ENCODE peak calls at places on chromosome 7, in five cellular contexts. N, T, D, V and J are unnamed samples.

GRCh38 chr7:22657479-22657878 is 69.5 kb upstream of the IL6 start:
- DNase-seq in T (no peak), V (no peak), D (no peak), N (no peak), J (no peak)

GRCh38 chr7:17043012-17043877 is 161.5 kb upstream of the AGR3 start:
- DNase-seq in D (no peak), T (no peak), V (peak; percentile 82), N (no peak), J (peak; percentile 40)

GRCh38 chr7:87058739-87059524 is 522 bp downstream of the ELAPOR2 start:
- DNase-seq in N (peak; percentile 28), V (no peak), D (peak; percentile 8), T (no peak), J (no peak)

GRCh38 chr7:26200113-26200443 is 468 bp downstream of the HNRNPA2B1 start:
- DNase-seq in T (no peak), D (peak; percentile 65), V (peak; percentile 54), N (peak; percentile 73), J (no peak)

GRCh38 chr7:15780271-15780670 is 93.8 kb upstream of the MEOX2 start:
- DNase-seq in D (no peak), N (no peak), V (peak; percentile 80), T (no peak), J (peak; percentile 17)

GRCh38 chr7:816751-817671 is 15.3 kb upstream of the SUN1 start:
- DNase-seq in T (no peak), N (no peak), D (peak; percentile 44), V (no peak), J (peak; percentile 29)

GRCh38 chr7:22387583-22387982 is 30.6 kb upstream of the RAPGEF5 start:
- DNase-seq in N (peak; percentile 18), V (peak; percentile 83), T (peak; percentile 70), D (peak; percentile 16), J (peak; percentile 84)

GRCh38 chr7:28065308-28065707 is 115.3 kb downstream of the JAZF1 start:
- DNase-seq in N (no peak), V (peak; percentile 58), D (no peak), T (no peak), J (no peak)

GRCh38 chr7:112433289-112433688 is 17.0 kb upstream of the IFRD1 start:
- DNase-seq in V (no peak), D (no peak), N (no peak), T (no peak), J (no peak)

GRCh38 chr7:69982197-69982596 is 383.9 kb downstream of the AUTS2 start:
- DNase-seq in V (no peak), D (no peak), N (no peak), T (no peak), J (peak; percentile 56)

GRCh38 chr7:55021951-55022617 is 3.3 kb downstream of the EGFR start:
- DNase-seq in V (peak; percentile 75), D (no peak), T (no peak), N (peak; percentile 35), J (peak; percentile 68)

GRCh38 chr7:128408709-128409434 is 910 bp downstream of the IMPDH1 start:
- DNase-seq in N (no peak), D (no peak), V (no peak), T (no peak), J (no peak)

GRCh38 chr7:30764030-30764991 is 6.9 kb upstream of the MINDY4 start:
- DNase-seq in D (no peak), T (no peak), N (no peak), V (peak; percentile 34), J (peak; percentile 60)

GRCh38 chr7:151448261-151449252 is 8.6 kb upstream of the CRYGN start:
- DNase-seq in V (peak; percentile 69), N (peak; percentile 74), T (no peak), D (peak; percentile 69), J (no peak)

GRCh38 chr7:143279186-143280098 is 5.3 kb upstream of the TMEM139 start:
- DNase-seq in N (no peak), T (no peak), D (no peak), V (peak; percentile 90), J (peak; percentile 73)

GRCh38 chr7:129436335-129436923 is 2.2 kb downstream of the STRIP2 start:
- DNase-seq in T (no peak), V (no peak), N (no peak), D (no peak), J (no peak)

GRCh38 chr7:151572136-151572535 is 52.4 kb upstream of the RHEB start:
- DNase-seq in V (no peak), D (no peak), T (no peak), N (no peak), J (peak; percentile 25)

GRCh38 chr7:120043250-120043649 is 229.7 kb upstream of the KCND2 start:
- DNase-seq in D (no peak), V (no peak), N (no peak), T (no peak), J (peak; percentile 44)

GRCh38 chr7:91142743-91143142 is 121.5 kb upstream of the FZD1 start:
- DNase-seq in V (no peak), N (no peak), T (no peak), D (no peak), J (no peak)

GRCh38 chr7:12685550-12685949 is 1.9 kb upstream of the ARL4A start:
- DNase-seq in D (peak; percentile 19), N (no peak), T (no peak), V (peak; percentile 78), J (peak; percentile 23)

GRCh38 chr7:156402255-156402654 is 238.3 kb upstream of the RNF32 start:
- DNase-seq in V (no peak), T (no peak), D (no peak), N (no peak), J (no peak)

GRCh38 chr7:93307131-93307660 is 75.0 kb downstream of the VPS50 start:
- DNase-seq in D (no peak), V (peak; percentile 86), N (no peak), T (no peak), J (peak; percentile 65)

GRCh38 chr7:41881313-41882130 is 178.6 kb upstream of the INHBA start:
- DNase-seq in T (no peak), D (no peak), V (peak; percentile 57), N (no peak), J (no peak)

GRCh38 chr7:28163955-28164354 is 16.6 kb downstream of the JAZF1 start:
- DNase-seq in D (no peak), V (peak; percentile 62), N (no peak), T (no peak), J (peak; percentile 78)

GRCh38 chr7:2198206-2198605 is 34.5 kb downstream of the MAD1L1 start:
- DNase-seq in V (no peak), T (no peak), D (no peak), N (no peak), J (no peak)

GRCh38 chr7:44143606-44144250 is 2.6 kb upstream of the MYL7 start:
- DNase-seq in V (no peak), T (peak; percentile 39), D (no peak), N (no peak), J (no peak)

GRCh38 chr7:41918597-41918996 is 215.7 kb upstream of the INHBA start:
- DNase-seq in V (peak; percentile 86), N (no peak), T (no peak), D (no peak), J (peak; percentile 91)

GRCh38 chr7:116632349-116632748 is 39.6 kb upstream of the MET start:
- DNase-seq in N (no peak), T (no peak), V (no peak), D (no peak), J (peak; percentile 19)

GRCh38 chr7:129843982-129844840 is 108.5 kb downstream of the UBE2H start:
- DNase-seq in N (no peak), D (no peak), T (no peak), V (no peak), J (no peak)

GRCh38 chr7:146414872-146415271 is 298.3 kb downstream of the CNTNAP2 start:
- DNase-seq in T (no peak), V (no peak), N (no peak), D (no peak), J (no peak)

GRCh38 chr7:157425761-157426160 is 89.0 kb downstream of the DNAJB6 start:
- DNase-seq in D (no peak), V (no peak), T (no peak), N (no peak), J (no peak)

GRCh38 chr7:157423886-157424565 is 87.2 kb downstream of the DNAJB6 start:
- DNase-seq in N (no peak), T (no peak), V (no peak), D (no peak), J (no peak)

GRCh38 chr7:157423348-157423747 is 86.5 kb downstream of the DNAJB6 start:
- DNase-seq in V (peak; percentile 42), N (no peak), T (no peak), D (no peak), J (no peak)

GRCh38 chr7:157426463-157427301 is 89.9 kb downstream of the DNAJB6 start:
- DNase-seq in N (no peak), T (no peak), V (no peak), D (no peak), J (no peak)

GRCh38 chr7:157425137-157425731 is 88.4 kb downstream of the DNAJB6 start:
- DNase-seq in V (no peak), N (no peak), T (no peak), D (no peak), J (no peak)
- TF ChIP-seq CTCF in V (no peak), N (no peak), T (no peak), D (no peak), J (no peak)

GRCh38 chr7:98168904-98169621 is 42.2 kb upstream of the BHLHA15 start:
- DNase-seq in N (no peak), T (no peak), V (no peak), D (no peak), J (no peak)
- TF ChIP-seq CTCF in N (no peak), T (no peak), V (no peak), D (no peak), J (no peak)

GRCh38 chr7:114156178-114156577 is 237.4 kb upstream of the PPP1R3A start:
- DNase-seq in D (no peak), T (no peak), N (no peak), V (no peak), J (no peak)
- TF ChIP-seq CTCF in D (no peak), T (no peak), N (no peak), V (no peak), J (no peak)

DNA sequence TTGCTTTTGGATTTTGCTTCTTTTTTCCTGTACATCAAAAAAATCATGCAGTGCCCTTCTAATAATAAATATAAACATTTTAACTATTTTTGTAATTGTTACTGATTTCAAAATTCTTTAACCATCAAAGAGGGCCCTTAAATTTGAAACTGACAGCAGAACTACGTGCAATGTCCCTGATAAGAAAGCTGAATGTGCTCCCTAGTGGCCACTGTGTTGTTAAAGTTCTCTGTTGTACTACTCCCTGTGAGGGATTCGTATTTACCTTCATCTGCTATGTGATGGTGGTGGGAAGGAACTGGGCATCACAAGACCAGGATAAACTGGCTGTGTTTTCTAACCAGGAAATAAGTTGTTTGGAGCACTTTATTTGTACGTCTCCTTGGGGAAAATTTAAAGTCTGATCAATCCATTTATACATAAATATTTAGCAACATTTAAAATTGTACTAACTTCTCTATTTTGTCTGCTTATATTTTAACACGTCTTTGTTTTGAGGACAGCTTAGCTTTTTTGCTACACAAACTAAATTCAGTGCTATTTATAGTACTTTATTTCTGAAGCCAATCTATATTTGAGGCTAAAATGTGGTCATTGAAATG is 322.4 kb downstream of the HGF start:
- DNase-seq in T (no peak), N (no peak), V (peak; percentile 83), D (no peak), J (peak; percentile 56)
- TF ChIP-seq CTCF in T (peak; percentile 35), N (peak; percentile 19), V (peak; percentile 57), D (peak; percentile 31), J (peak; percentile 43)

GRCh38 chr7:131355917-131356777 is 28.5 kb downstream of the MKLN1 start:
- DNase-seq in D (no peak), T (no peak), N (no peak), V (peak; percentile 42), J (no peak)
- TF ChIP-seq CTCF in D (no peak), T (no peak), N (no peak), V (no peak), J (no peak)